ENCODE peak calls at places on chromosomes 16 and 17, in four cellular contexts. One of them, this sample, is unnamed.

GRCh38 chr16:8944113-8944765 is 19.5 kb downstream of the USP7 start:
- DNase-seq in HFFc6: no peak
- DNase-seq in spleen: no peak
- DNase-seq in Calu3: no peak
- DNase-seq in this sample: no peak

GRCh38 chr17:66466933-66467367 is 164.5 kb downstream of the PRKCA start:
- DNase-seq in spleen: no peak
- DNase-seq in HFFc6: peak; percentile 98
- DNase-seq in Calu3: peak; percentile 65
- DNase-seq in this sample: peak; percentile 94

GRCh38 chr16:12090162-12090552 is 113.6 kb downstream of the SNX29 start:
- DNase-seq in HFFc6: no peak
- DNase-seq in spleen: peak; percentile 68
- DNase-seq in Calu3: no peak
- DNase-seq in this sample: no peak

GRCh38 chr16:12695454-12695853 is 108.2 kb downstream of the CPPED1 start:
- DNase-seq in Calu3: no peak
- DNase-seq in spleen: no peak
- DNase-seq in HFFc6: no peak
- DNase-seq in this sample: no peak

GRCh38 chr17:17836818-17837379 is at the start of gene SREBF1:
- DNase-seq in Calu3: peak; percentile 57
- DNase-seq in HFFc6: no peak
- DNase-seq in spleen: peak; percentile 94
- DNase-seq in this sample: no peak

GRCh38 chr17:48544356-48545021 is 420 bp downstream of the HOXB2 start:
- DNase-seq in HFFc6: no peak
- DNase-seq in spleen: no peak
- DNase-seq in Calu3: peak; percentile 70
- DNase-seq in this sample: no peak

GRCh38 chr16:85265789-85266188 is 153.5 kb upstream of the CIBAR2 start:
- DNase-seq in HFFc6: no peak
- DNase-seq in Calu3: no peak
- DNase-seq in spleen: no peak
- DNase-seq in this sample: no peak

GRCh38 chr17:45104497-45104896 is 27.8 kb downstream of the PLCD3 start:
- DNase-seq in Calu3: no peak
- DNase-seq in HFFc6: no peak
- DNase-seq in spleen: no peak
- DNase-seq in this sample: no peak

GRCh38 chr17:33404070-33404770 is 111.1 kb upstream of the ASIC2 start:
- DNase-seq in spleen: no peak
- DNase-seq in HFFc6: no peak
- DNase-seq in Calu3: no peak
- DNase-seq in this sample: no peak

GRCh38 chr17:48528153-48528912 is 2.5 kb downstream of the HOXB1 start:
- DNase-seq in Calu3: no peak
- DNase-seq in HFFc6: no peak
- DNase-seq in spleen: no peak
- DNase-seq in this sample: no peak

GRCh38 chr16:27894441-27894840 is 169.1 kb downstream of the GSG1L start:
- DNase-seq in HFFc6: no peak
- DNase-seq in spleen: no peak
- DNase-seq in Calu3: no peak
- DNase-seq in this sample: no peak

GRCh38 chr16:75764154-75764768 is 38.0 kb upstream of the CPHXL start:
- DNase-seq in spleen: no peak
- DNase-seq in Calu3: peak; percentile 64
- DNase-seq in HFFc6: peak; percentile 68
- DNase-seq in this sample: peak; percentile 39

GRCh38 chr17:76528156-76528527 is 9.4 kb downstream of the CYGB start:
- DNase-seq in HFFc6: no peak
- DNase-seq in spleen: peak; percentile 88
- DNase-seq in Calu3: no peak
- DNase-seq in this sample: no peak

GRCh38 chr17:10631048-10631700 is 25.9 kb downstream of the MYH3 start:
- DNase-seq in HFFc6: peak; percentile 21
- DNase-seq in spleen: peak; percentile 74
- DNase-seq in Calu3: peak; percentile 47
- DNase-seq in this sample: no peak

GRCh38 chr16:67286441-67287235 is 7.3 kb downstream of the PLEKHG4 start:
- DNase-seq in spleen: no peak
- DNase-seq in HFFc6: no peak
- DNase-seq in Calu3: no peak
- DNase-seq in this sample: no peak

GRCh38 chr16:67283039-67283825 is 3.9 kb downstream of the PLEKHG4 start:
- DNase-seq in Calu3: no peak
- DNase-seq in HFFc6: peak; percentile 8
- DNase-seq in spleen: peak; percentile 10
- DNase-seq in this sample: no peak

GRCh38 chr16:67282447-67282805 is 3.1 kb downstream of the PLEKHG4 start:
- DNase-seq in HFFc6: no peak
- DNase-seq in Calu3: no peak
- DNase-seq in spleen: no peak
- DNase-seq in this sample: no peak

GRCh38 chr16:67283826-67284555 is 4.7 kb downstream of the PLEKHG4 start:
- DNase-seq in Calu3: no peak
- DNase-seq in HFFc6: no peak
- DNase-seq in spleen: peak; percentile 33
- DNase-seq in this sample: no peak

GRCh38 chr16:67284699-67285646 is 5.6 kb downstream of the PLEKHG4 start:
- DNase-seq in HFFc6: no peak
- DNase-seq in Calu3: peak; percentile 86
- DNase-seq in spleen: no peak
- DNase-seq in this sample: no peak
- TF ChIP-seq CTCF in HFFc6: peak; percentile 38
- TF ChIP-seq CTCF in Calu3: peak; percentile 85
- TF ChIP-seq CTCF in spleen: peak; percentile 54
- TF ChIP-seq CTCF in this sample: peak; percentile 45

DNA sequence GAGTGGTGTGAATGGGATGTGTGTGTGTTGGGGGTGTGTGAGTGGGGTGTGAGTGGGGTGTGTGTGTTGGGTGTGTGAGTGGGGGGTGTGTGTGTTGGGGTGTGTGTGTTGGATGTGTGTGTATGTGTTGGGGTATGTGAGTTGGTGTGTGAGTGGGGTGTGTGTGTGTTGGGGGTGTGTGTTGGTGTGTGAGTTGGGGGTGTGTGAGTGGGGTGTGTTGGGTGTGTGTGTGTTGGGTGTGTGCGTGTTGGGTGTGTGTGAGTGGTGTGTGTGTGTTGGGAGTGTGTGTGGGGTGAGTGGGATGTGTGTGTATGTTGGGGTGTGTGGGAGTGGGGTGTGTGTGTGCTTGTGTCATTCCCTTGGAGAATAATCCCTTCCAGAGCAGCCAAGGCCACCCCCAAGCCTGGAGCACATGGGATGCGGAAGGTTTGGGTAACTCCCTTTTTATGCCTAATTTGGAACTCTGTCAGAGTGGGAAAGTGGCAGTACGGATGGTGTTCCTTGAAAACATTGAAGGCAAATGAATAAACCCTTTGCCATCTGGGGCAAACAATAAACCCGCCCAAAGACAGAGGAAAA is 14.3 kb downstream of the RNF213 start:
- DNase-seq in Calu3: no peak
- DNase-seq in spleen: no peak
- DNase-seq in HFFc6: no peak
- DNase-seq in this sample: no peak
- TF ChIP-seq CTCF in Calu3: no peak
- TF ChIP-seq CTCF in spleen: no peak
- TF ChIP-seq CTCF in HFFc6: no peak
- TF ChIP-seq CTCF in this sample: no peak

GRCh38 chr17:59538195-59538909 is 27.1 kb upstream of the DHX40 start:
- DNase-seq in Calu3: no peak
- DNase-seq in spleen: no peak
- DNase-seq in HFFc6: no peak
- DNase-seq in this sample: no peak

GRCh38 chr17:59530561-59530960 is 34.8 kb upstream of the DHX40 start:
- DNase-seq in HFFc6: no peak
- DNase-seq in Calu3: no peak
- DNase-seq in spleen: no peak
- DNase-seq in this sample: no peak

GRCh38 chr17:59533694-59534093 is 31.7 kb upstream of the DHX40 start:
- DNase-seq in spleen: no peak
- DNase-seq in Calu3: no peak
- DNase-seq in HFFc6: no peak
- DNase-seq in this sample: no peak

GRCh38 chr17:59534583-59534982 is 30.8 kb upstream of the DHX40 start:
- DNase-seq in spleen: no peak
- DNase-seq in HFFc6: no peak
- DNase-seq in Calu3: no peak
- DNase-seq in this sample: no peak
- TF ChIP-seq CTCF in spleen: no peak
- TF ChIP-seq CTCF in HFFc6: no peak
- TF ChIP-seq CTCF in Calu3: no peak
- TF ChIP-seq CTCF in this sample: no peak

DNA sequence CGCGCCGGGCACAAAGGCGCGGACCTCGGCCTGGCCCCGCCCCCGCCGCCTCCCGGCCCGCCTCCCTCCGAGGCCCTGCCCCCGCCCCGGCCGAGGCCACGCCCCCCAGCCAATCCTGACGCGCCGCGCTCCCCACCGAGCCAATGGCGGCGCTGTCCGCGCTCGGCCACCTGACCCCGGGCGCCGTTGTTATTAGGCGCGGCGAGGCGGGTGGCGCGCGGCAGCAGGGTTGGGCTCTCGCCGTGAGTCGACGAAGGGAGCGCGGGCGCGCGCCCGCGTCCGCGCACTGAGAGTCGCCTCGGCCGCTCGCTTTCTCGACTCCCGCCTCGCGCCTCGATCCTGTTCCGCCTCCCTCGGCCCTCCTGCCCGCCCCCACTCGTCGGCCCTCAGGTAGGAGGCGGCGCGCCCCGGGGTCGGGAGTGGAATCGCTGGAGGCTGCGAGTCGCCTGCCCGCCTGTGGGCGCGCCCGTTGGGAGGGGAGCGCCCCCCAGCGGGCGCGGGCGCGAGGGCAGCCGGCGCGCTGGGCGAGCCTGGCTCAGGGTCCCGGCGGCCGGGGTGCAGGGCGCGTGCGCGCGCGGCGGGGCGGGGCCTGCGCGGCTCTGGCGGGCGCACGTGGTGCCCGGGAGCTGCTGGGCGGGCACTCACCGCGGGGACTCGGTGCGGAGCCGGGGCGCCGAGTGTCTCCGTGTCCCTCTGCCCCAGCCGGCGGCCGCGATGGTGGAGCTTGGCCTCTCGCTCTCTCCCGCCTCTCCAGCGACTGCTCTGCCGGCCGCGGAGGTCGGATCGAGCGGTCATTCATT is 405 bp upstream of the CBLN1 start:
- DNase-seq in spleen: peak; percentile 84
- DNase-seq in Calu3: no peak
- DNase-seq in HFFc6: no peak
- DNase-seq in this sample: no peak
- TF ChIP-seq CTCF in spleen: peak; percentile 26
- TF ChIP-seq CTCF in Calu3: no peak
- TF ChIP-seq CTCF in HFFc6: no peak
- TF ChIP-seq CTCF in this sample: no peak

DNA sequence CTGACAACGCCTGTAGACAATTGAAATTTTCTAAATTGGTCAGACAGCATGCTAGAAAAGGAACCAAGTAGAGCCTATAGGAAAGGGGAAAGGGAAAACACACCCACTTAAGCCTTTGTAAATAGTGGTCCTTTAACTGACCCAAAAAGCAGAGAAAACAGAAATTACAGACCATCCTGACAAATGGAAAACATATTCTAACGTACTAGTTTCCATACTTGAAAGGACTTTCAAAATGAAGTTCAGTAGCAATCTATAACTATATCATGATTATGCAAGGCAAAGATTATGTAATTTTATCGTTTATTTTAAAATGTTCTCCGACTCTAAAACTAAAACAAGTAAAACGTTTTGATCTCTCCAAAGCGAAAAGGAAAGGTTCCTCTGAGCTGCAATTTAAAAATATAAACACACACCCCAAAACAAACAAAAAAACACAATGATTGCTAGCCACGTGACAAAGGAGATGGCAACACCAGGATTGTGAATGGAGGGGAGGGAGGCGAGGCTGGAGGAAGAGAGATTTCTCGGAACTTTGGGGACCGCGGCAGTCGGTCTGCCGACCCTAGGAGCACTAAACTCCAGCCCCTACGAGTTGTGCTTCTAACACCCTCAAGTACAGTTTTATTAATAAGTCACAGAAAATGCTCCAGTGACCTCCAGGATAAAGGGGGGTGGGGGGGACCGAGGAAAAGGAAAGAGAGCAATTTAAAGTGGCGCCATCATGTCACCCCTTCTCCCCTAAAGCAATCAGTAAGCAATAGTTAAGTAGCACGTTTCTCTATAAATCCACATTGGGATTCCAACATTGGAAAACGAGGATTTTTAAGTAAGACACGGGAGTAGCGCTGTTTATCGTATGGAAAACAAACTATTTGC is 1.7 kb downstream of the KANSL1 start:
- DNase-seq in Calu3: peak; percentile 65
- DNase-seq in HFFc6: peak; percentile 11
- DNase-seq in spleen: no peak
- DNase-seq in this sample: no peak
- TF ChIP-seq CTCF in Calu3: no peak
- TF ChIP-seq CTCF in HFFc6: no peak
- TF ChIP-seq CTCF in spleen: no peak
- TF ChIP-seq CTCF in this sample: no peak